ENCODE peak calls at places on chromosome 21, in four cellular contexts. N is GM12878, U is endothelial cell of umbilical vein, Q is IMR-90. I is an unnamed sample.

GRCh38 chr21:43619856-43620255 is 39.4 kb downstream of the HSF2BP start:
- DNase-seq in N (no peak), U (no peak), Q (no peak), I (no peak)

GRCh38 chr21:43188712-43189151 is 19.9 kb downstream of the CRYAA start:
- DNase-seq in N (no peak), U (no peak), Q (no peak), I (no peak)

GRCh38 chr21:36087362-36088138 is 17.7 kb downstream of the CBR1 start:
- DNase-seq in N (no peak), U (no peak), Q (peak), I (peak)

GRCh38 chr21:28086861-28087581 is 905.7 kb downstream of the LTN1 start:
- DNase-seq in N (no peak), U (no peak), Q (no peak), I (no peak)

GRCh38 chr21:17925900-17926299 is 106.7 kb upstream of the C21orf91 start:
- DNase-seq in N (no peak), U (peak), Q (peak), I (no peak)

GRCh38 chr21:34205811-34206635 is 132.6 kb downstream of the MRPS6 start:
- DNase-seq in N (peak), U (no peak), Q (no peak), I (no peak)

GRCh38 chr21:31184462-31184861 is 146.2 kb upstream of the KRTAP19-8 start:
- DNase-seq in N (no peak), U (no peak), Q (no peak), I (no peak)

GRCh38 chr21:30674312-30674711 is 31.6 kb downstream of the KRTAP20-3 start:
- DNase-seq in N (no peak), U (no peak), Q (no peak), I (no peak)

GRCh38 chr21:36028127-36029069 is 31.9 kb downstream of the SETD4 start:
- DNase-seq in N (peak), U (peak), Q (peak), I (peak)

GRCh38 chr21:29887313-29888009 is 52.3 kb downstream of the GRIK1 start:
- DNase-seq in N (no peak), U (no peak), Q (no peak), I (no peak)

GRCh38 chr21:36773111-36773510 is 74.2 kb downstream of the SIM2 start:
- DNase-seq in N (no peak), U (peak), Q (peak), I (no peak)

GRCh38 chr21:43330306-43330881 is 96.5 kb downstream of the SIK1 start:
- DNase-seq in N (no peak), U (no peak), Q (no peak), I (no peak)

GRCh38 chr21:16468191-16468590 is 738.4 kb downstream of the USP25 start:
- DNase-seq in N (no peak), U (no peak), Q (peak), I (no peak)

GRCh38 chr21:42590431-42591131 is 62.8 kb upstream of the PDE9A start:
- DNase-seq in N (no peak), U (no peak), Q (no peak), I (no peak)

GRCh38 chr21:31686272-31686913 is 26.9 kb downstream of the SOD1 start:
- DNase-seq in N (no peak), U (no peak), Q (no peak), I (no peak)

GRCh38 chr21:35198982-35199732 is 150.1 kb upstream of the RUNX1 start:
- DNase-seq in N (no peak), U (no peak), Q (no peak), I (no peak)

GRCh38 chr21:22575165-22575584 is 1577.0 kb downstream of the NCAM2 start:
- DNase-seq in N (no peak), U (peak), Q (no peak), I (peak)

GRCh38 chr21:16420086-16420724 is 690.4 kb downstream of the USP25 start:
- DNase-seq in N (no peak), U (peak), Q (peak), I (no peak)

GRCh38 chr21:34126691-34127090 is 53.3 kb downstream of the MRPS6 start:
- DNase-seq in N (no peak), U (no peak), Q (peak), I (no peak)

GRCh38 chr21:39444406-39445145 is 1.0 kb downstream of the LCA5L start:
- DNase-seq in N (no peak), U (peak), Q (peak), I (peak)

GRCh38 chr21:32719085-32719484 is 8.7 kb downstream of the SYNJ1 start:
- DNase-seq in N (no peak), U (no peak), Q (no peak), I (no peak)

GRCh38 chr21:42991992-42992740 is 17.8 kb downstream of the PKNOX1 start:
- DNase-seq in N (no peak), U (peak), Q (peak), I (peak)

GRCh38 chr21:36185498-36185897 is 28.9 kb downstream of the DOP1B start:
- DNase-seq in N (no peak), U (no peak), Q (no peak), I (no peak)

GRCh38 chr21:34910396-34910795 is 138.7 kb downstream of the RUNX1 start:
- DNase-seq in N (no peak), U (no peak), Q (no peak), I (no peak)

GRCh38 chr21:33546076-33546475 is 3.2 kb downstream of the SON start:
- DNase-seq in N (no peak), U (no peak), Q (no peak), I (no peak)

GRCh38 chr21:31408306-31409088 is 64.4 kb upstream of the TIAM1 start:
- DNase-seq in N (no peak), U (no peak), Q (no peak), I (no peak)

GRCh38 chr21:33848252-33848953 is 67.2 kb downstream of the ATP5PO start:
- DNase-seq in N (no peak), U (no peak), Q (no peak), I (no peak)

GRCh38 chr21:43318841-43319781 is 107.8 kb downstream of the SIK1 start:
- DNase-seq in N (peak), U (no peak), Q (peak), I (no peak)

GRCh38 chr21:29371464-29371863 is 72.7 kb downstream of the BACH1 start:
- DNase-seq in N (no peak), U (no peak), Q (no peak), I (no peak)

GRCh38 chr21:42496839-42497202 is 797 bp upstream of the RSPH1 start:
- DNase-seq in N (no peak), U (no peak), Q (no peak), I (no peak)

GRCh38 chr21:27813750-27814149 is 846.9 kb upstream of the ADAMTS5 start:
- DNase-seq in N (no peak), U (no peak), Q (no peak), I (no peak)

GRCh38 chr21:43697758-43698643 is 20.9 kb upstream of the PDXK start:
- DNase-seq in N (no peak), U (no peak), Q (peak), I (no peak)

GRCh38 chr21:39332175-39332574 is 16.7 kb downstream of the HMGN1 start:
- DNase-seq in N (no peak), U (no peak), Q (no peak), I (no peak)

GRCh38 chr21:35424122-35424521 is 375.0 kb upstream of the RUNX1 start:
- DNase-seq in N (no peak), U (no peak), Q (no peak), I (no peak)

GRCh38 chr21:23223882-23224281 is 2225.7 kb downstream of the NCAM2 start:
- DNase-seq in N (no peak), U (no peak), Q (no peak), I (no peak)

GRCh38 chr21:14742119-14742518 is 196.0 kb upstream of the SAMSN1 start:
- DNase-seq in N (no peak), U (no peak), Q (no peak), I (no peak)

GRCh38 chr21:16587671-16588379 is 858.0 kb downstream of the USP25 start:
- DNase-seq in N (no peak), U (peak), Q (peak), I (no peak)

GRCh38 chr21:39313042-39313456 is 383 bp downstream of the BRWD1 start:
- DNase-seq in N (no peak), U (no peak), Q (no peak), I (peak)

GRCh38 chr21:29190920-29191319 is 60.5 kb downstream of the MAP3K7CL start:
- DNase-seq in N (no peak), U (no peak), Q (peak), I (no peak)

DNA sequence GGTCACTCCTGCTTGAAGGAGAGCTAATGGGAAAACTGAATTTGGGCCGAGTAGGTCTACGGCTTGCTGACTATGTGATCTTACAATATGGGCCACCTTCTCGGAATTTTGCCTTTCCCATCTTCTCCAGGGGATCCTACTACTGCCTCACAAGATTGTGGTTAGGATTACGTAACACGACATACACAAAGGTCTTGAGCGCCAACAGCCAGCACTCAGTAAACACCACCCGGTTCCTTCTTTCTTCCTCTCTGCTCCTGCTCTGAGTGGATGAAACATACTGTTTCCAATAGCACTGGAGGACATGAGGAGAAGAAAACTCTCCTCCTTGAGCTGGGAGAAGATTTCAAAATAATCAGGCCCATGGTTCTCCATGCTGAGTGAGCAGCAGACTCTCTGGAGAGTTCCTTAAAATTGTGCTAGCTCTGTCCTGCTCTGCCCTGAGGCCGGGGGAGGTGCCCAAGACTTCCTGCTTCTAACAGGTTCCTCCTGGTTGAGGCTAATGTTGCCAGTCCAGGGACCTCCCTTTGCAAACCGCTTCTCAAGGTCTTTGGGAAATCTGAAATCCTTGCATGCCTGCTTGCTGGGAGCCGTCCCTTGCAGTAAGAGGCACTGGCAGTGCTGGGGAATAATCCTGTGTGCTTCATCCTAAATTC is 29.5 kb upstream of the MX1 start:
- DNase-seq in N (no peak), U (no peak), Q (no peak), I (no peak)
- TF ChIP-seq FOS in N (no peak), U (no peak), Q (no peak), I (no peak)

GRCh38 chr21:46100426-46100825 is 2.5 kb downstream of the COL6A2 start:
- DNase-seq in N (no peak), U (no peak), Q (peak), I (no peak)
- TF ChIP-seq FOS in N (no peak), U (no peak), Q (no peak), I (no peak)

DNA sequence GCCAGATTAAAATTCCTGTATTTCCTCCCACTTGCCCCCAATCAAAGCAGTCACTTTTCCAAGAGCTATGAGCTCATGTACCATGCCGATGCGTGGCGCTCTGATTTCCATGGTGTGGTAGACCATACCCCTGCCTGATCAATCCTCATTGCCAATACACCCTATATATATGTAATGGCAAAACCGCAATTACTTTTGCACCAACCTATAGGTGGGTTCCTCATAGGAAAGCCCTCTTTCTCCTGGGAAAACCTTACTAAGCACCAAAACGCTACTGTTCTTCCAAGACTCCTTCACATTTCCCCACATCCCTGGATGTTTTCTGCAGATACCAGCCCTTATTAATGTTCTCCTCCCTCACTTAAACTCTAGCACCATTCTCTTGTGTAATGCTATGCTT is 11.0 kb downstream of the KCNJ6 start:
- DNase-seq in N (no peak), U (no peak), Q (no peak), I (no peak)
- TF ChIP-seq FOS in N (no peak), U (no peak), Q (no peak), I (no peak)

GRCh38 chr21:26736449-26736848 is 108.8 kb downstream of the ADAMTS1 start:
- DNase-seq in N (no peak), U (no peak), Q (no peak), I (no peak)
- TF ChIP-seq FOS in N (no peak), U (no peak), Q (no peak), I (no peak)

GRCh38 chr21:40454057-40454456 is 392.9 kb downstream of the DSCAM start:
- DNase-seq in N (no peak), U (no peak), Q (no peak), I (no peak)

GRCh38 chr21:40457741-40458140 is 389.2 kb downstream of the DSCAM start:
- DNase-seq in N (no peak), U (no peak), Q (no peak), I (no peak)

GRCh38 chr21:40453183-40453582 is 393.8 kb downstream of the DSCAM start:
- DNase-seq in N (no peak), U (no peak), Q (no peak), I (no peak)
- TF ChIP-seq FOS in N (no peak), U (no peak), Q (no peak), I (no peak)

GRCh38 chr21:45357436-45358260 is 47.3 kb upstream of the COL18A1 start:
- DNase-seq in N (no peak), U (no peak), Q (no peak), I (no peak)
- TF ChIP-seq FOS in N (no peak), U (no peak), Q (no peak), I (no peak)